ENCODE peak calls at places on chromosomes 1 and 21, in four cellular contexts. One of them, this sample, is unnamed.

GRCh38 chr1:184684285-184685077 is 70.2 kb downstream of the EDEM3 start:
- DNase-seq in RWPE1: no peak
- DNase-seq in neural crest cell: no peak
- DNase-seq in progenitor cell of endocrine pancreas: no peak
- DNase-seq in this sample: no peak

GRCh38 chr1:171160611-171161354 is 24.3 kb upstream of the FMO2 start:
- DNase-seq in RWPE1: no peak
- DNase-seq in neural crest cell: no peak
- DNase-seq in progenitor cell of endocrine pancreas: no peak
- DNase-seq in this sample: no peak

GRCh38 chr1:167121375-167122120 is 27.7 kb downstream of the STYXL2 start:
- DNase-seq in RWPE1: peak; percentile 25
- DNase-seq in neural crest cell: peak; percentile 34
- DNase-seq in progenitor cell of endocrine pancreas: peak; percentile 23
- DNase-seq in this sample: no peak

GRCh38 chr1:68168545-68169065 is 63.7 kb downstream of the WLS start:
- DNase-seq in RWPE1: no peak
- DNase-seq in neural crest cell: no peak
- DNase-seq in progenitor cell of endocrine pancreas: no peak
- DNase-seq in this sample: no peak

GRCh38 chr1:84988588-84988987 is 8.3 kb downstream of the MCOLN2 start:
- DNase-seq in RWPE1: no peak
- DNase-seq in neural crest cell: no peak
- DNase-seq in progenitor cell of endocrine pancreas: no peak
- DNase-seq in this sample: no peak

GRCh38 chr1:8677782-8678181 is 139.7 kb downstream of the RERE start:
- DNase-seq in RWPE1: no peak
- DNase-seq in neural crest cell: no peak
- DNase-seq in progenitor cell of endocrine pancreas: no peak
- DNase-seq in this sample: no peak

GRCh38 chr1:206036661-206037455 is 13.2 kb upstream of the CTSE start:
- DNase-seq in RWPE1: no peak
- DNase-seq in neural crest cell: no peak
- DNase-seq in progenitor cell of endocrine pancreas: no peak
- DNase-seq in this sample: no peak

GRCh38 chr1:33943978-33944377 is 80.1 kb downstream of the HMGB4 start:
- DNase-seq in RWPE1: no peak
- DNase-seq in neural crest cell: no peak
- DNase-seq in progenitor cell of endocrine pancreas: no peak
- DNase-seq in this sample: no peak

GRCh38 chr1:243974451-243975292 is 76.4 kb upstream of the ZBTB18 start:
- DNase-seq in RWPE1: no peak
- DNase-seq in neural crest cell: no peak
- DNase-seq in progenitor cell of endocrine pancreas: no peak
- DNase-seq in this sample: no peak

GRCh38 chr1:6133146-6133895 is 46.8 kb downstream of the CHD5 start:
- DNase-seq in RWPE1: no peak
- DNase-seq in neural crest cell: no peak
- DNase-seq in progenitor cell of endocrine pancreas: no peak
- DNase-seq in this sample: no peak

GRCh38 chr1:155173478-155174333 is at the start of gene TRIM46:
- DNase-seq in RWPE1: peak; percentile 54
- DNase-seq in neural crest cell: no peak
- DNase-seq in progenitor cell of endocrine pancreas: no peak
- DNase-seq in this sample: no peak

GRCh38 chr1:234885601-234886000 is 243.0 kb downstream of the TOMM20 start:
- DNase-seq in RWPE1: no peak
- DNase-seq in neural crest cell: no peak
- DNase-seq in progenitor cell of endocrine pancreas: no peak
- DNase-seq in this sample: no peak

GRCh38 chr1:161244888-161245287 is 6.9 kb upstream of the NR1I3 start:
- DNase-seq in RWPE1: peak; percentile 42
- DNase-seq in neural crest cell: no peak
- DNase-seq in progenitor cell of endocrine pancreas: no peak
- DNase-seq in this sample: no peak

GRCh38 chr1:109396971-109397370 is 747 bp downstream of the SORT1 start:
- DNase-seq in RWPE1: no peak
- DNase-seq in neural crest cell: no peak
- DNase-seq in progenitor cell of endocrine pancreas: no peak
- DNase-seq in this sample: no peak

GRCh38 chr1:91098299-91098901 is 76.6 kb upstream of the ZNF644 start:
- DNase-seq in RWPE1: no peak
- DNase-seq in neural crest cell: no peak
- DNase-seq in progenitor cell of endocrine pancreas: no peak
- DNase-seq in this sample: no peak

GRCh38 chr1:198837276-198838021 is 198.6 kb downstream of the PTPRC start:
- DNase-seq in RWPE1: peak; percentile 59
- DNase-seq in neural crest cell: no peak
- DNase-seq in progenitor cell of endocrine pancreas: no peak
- DNase-seq in this sample: no peak

GRCh38 chr1:15938628-15939161 is 37.2 kb downstream of the ZBTB17 start:
- DNase-seq in RWPE1: no peak
- DNase-seq in neural crest cell: no peak
- DNase-seq in progenitor cell of endocrine pancreas: no peak
- DNase-seq in this sample: no peak

GRCh38 chr1:97508653-97509218 is 412.1 kb downstream of the DPYD start:
- DNase-seq in RWPE1: no peak
- DNase-seq in neural crest cell: no peak
- DNase-seq in progenitor cell of endocrine pancreas: no peak
- DNase-seq in this sample: no peak

GRCh38 chr21:15754640-15755039 is 24.9 kb downstream of the USP25 start:
- DNase-seq in RWPE1: no peak
- DNase-seq in neural crest cell: no peak
- DNase-seq in progenitor cell of endocrine pancreas: no peak
- DNase-seq in this sample: no peak

GRCh38 chr1:77370588-77371306 is 88.9 kb downstream of the AK5 start:
- DNase-seq in RWPE1: no peak
- DNase-seq in neural crest cell: no peak
- DNase-seq in progenitor cell of endocrine pancreas: no peak
- DNase-seq in this sample: no peak

GRCh38 chr21:42234464-42235241 is 15.7 kb downstream of the ABCG1 start:
- DNase-seq in RWPE1: peak; percentile 64
- DNase-seq in neural crest cell: peak; percentile 62
- DNase-seq in progenitor cell of endocrine pancreas: peak; percentile 66
- DNase-seq in this sample: peak; percentile 69

GRCh38 chr1:118223426-118223825 is 38.4 kb upstream of the SPAG17 start:
- DNase-seq in RWPE1: no peak
- DNase-seq in neural crest cell: peak; percentile 42
- DNase-seq in progenitor cell of endocrine pancreas: peak; percentile 15
- DNase-seq in this sample: no peak

GRCh38 chr1:175307160-175307559 is 114.6 kb upstream of the KIAA0040 start:
- DNase-seq in RWPE1: no peak
- DNase-seq in neural crest cell: no peak
- DNase-seq in progenitor cell of endocrine pancreas: no peak
- DNase-seq in this sample: no peak

GRCh38 chr1:200253774-200254495 is 155.9 kb downstream of the ZNF281 start:
- DNase-seq in RWPE1: no peak
- DNase-seq in neural crest cell: no peak
- DNase-seq in progenitor cell of endocrine pancreas: no peak
- DNase-seq in this sample: no peak

GRCh38 chr1:45230537-45230936 is 24.1 kb upstream of the ZSWIM5 start:
- DNase-seq in RWPE1: peak; percentile 22
- DNase-seq in neural crest cell: no peak
- DNase-seq in progenitor cell of endocrine pancreas: no peak
- DNase-seq in this sample: no peak

GRCh38 chr1:168340796-168341510 is 60.3 kb downstream of the TBX19 start:
- DNase-seq in RWPE1: no peak
- DNase-seq in neural crest cell: no peak
- DNase-seq in progenitor cell of endocrine pancreas: no peak
- DNase-seq in this sample: no peak

GRCh38 chr1:70499695-70500094 is 88.6 kb downstream of the CTH start:
- DNase-seq in RWPE1: no peak
- DNase-seq in neural crest cell: no peak
- DNase-seq in progenitor cell of endocrine pancreas: no peak
- DNase-seq in this sample: no peak

GRCh38 chr1:12424150-12424549 is 193.9 kb downstream of the DHRS3 start:
- DNase-seq in RWPE1: no peak
- DNase-seq in neural crest cell: no peak
- DNase-seq in progenitor cell of endocrine pancreas: no peak
- DNase-seq in this sample: no peak

GRCh38 chr1:45848714-45849113 is 45.3 kb downstream of the MAST2 start:
- DNase-seq in RWPE1: no peak
- DNase-seq in neural crest cell: no peak
- DNase-seq in progenitor cell of endocrine pancreas: no peak
- DNase-seq in this sample: no peak

GRCh38 chr1:3658231-3658615 is 5.9 kb downstream of the TP73 start:
- DNase-seq in RWPE1: no peak
- DNase-seq in neural crest cell: no peak
- DNase-seq in progenitor cell of endocrine pancreas: no peak
- DNase-seq in this sample: no peak

GRCh38 chr21:42619841-42620240 is 33.6 kb upstream of the PDE9A start:
- DNase-seq in RWPE1: no peak
- DNase-seq in neural crest cell: no peak
- DNase-seq in progenitor cell of endocrine pancreas: no peak
- DNase-seq in this sample: no peak

GRCh38 chr1:178653091-178653490 is 72.0 kb upstream of the RALGPS2 start:
- DNase-seq in RWPE1: peak; percentile 40
- DNase-seq in neural crest cell: no peak
- DNase-seq in progenitor cell of endocrine pancreas: no peak
- DNase-seq in this sample: no peak

GRCh38 chr21:42225571-42226155 is 6.7 kb downstream of the ABCG1 start:
- DNase-seq in RWPE1: no peak
- DNase-seq in neural crest cell: no peak
- DNase-seq in progenitor cell of endocrine pancreas: no peak
- DNase-seq in this sample: no peak

GRCh38 chr1:54904476-54905048 is 17.6 kb upstream of the DHCR24 start:
- DNase-seq in RWPE1: peak; percentile 50
- DNase-seq in neural crest cell: no peak
- DNase-seq in progenitor cell of endocrine pancreas: no peak
- DNase-seq in this sample: no peak

GRCh38 chr21:45973475-45974072 is 8.0 kb upstream of the COL6A1 start:
- DNase-seq in RWPE1: peak; percentile 69
- DNase-seq in neural crest cell: peak; percentile 83
- DNase-seq in progenitor cell of endocrine pancreas: peak; percentile 67
- DNase-seq in this sample: peak; percentile 54

GRCh38 chr1:12006167-12006921 is 13.0 kb upstream of the MIIP start:
- DNase-seq in RWPE1: no peak
- DNase-seq in neural crest cell: no peak
- DNase-seq in progenitor cell of endocrine pancreas: no peak
- DNase-seq in this sample: no peak

GRCh38 chr1:211741116-211741515 is 65.7 kb upstream of the NEK2 start:
- DNase-seq in RWPE1: no peak
- DNase-seq in neural crest cell: no peak
- DNase-seq in progenitor cell of endocrine pancreas: no peak
- DNase-seq in this sample: no peak

GRCh38 chr1:209356909-209357498 is 226.5 kb upstream of the CAMK1G start:
- DNase-seq in RWPE1: no peak
- DNase-seq in neural crest cell: no peak
- DNase-seq in progenitor cell of endocrine pancreas: no peak
- DNase-seq in this sample: no peak

GRCh38 chr1:110540891-110541685 is 22.1 kb upstream of the KCNA10 start:
- DNase-seq in RWPE1: no peak
- DNase-seq in neural crest cell: no peak
- DNase-seq in progenitor cell of endocrine pancreas: no peak
- DNase-seq in this sample: no peak
- TF ChIP-seq CTCF in RWPE1: no peak
- TF ChIP-seq CTCF in neural crest cell: no peak
- TF ChIP-seq CTCF in progenitor cell of endocrine pancreas: no peak
- TF ChIP-seq CTCF in this sample: no peak

GRCh38 chr1:47931395-47931794 is 65.8 kb downstream of the TRABD2B start:
- DNase-seq in RWPE1: no peak
- DNase-seq in neural crest cell: no peak
- DNase-seq in progenitor cell of endocrine pancreas: no peak
- DNase-seq in this sample: no peak
- TF ChIP-seq CTCF in RWPE1: no peak
- TF ChIP-seq CTCF in neural crest cell: no peak
- TF ChIP-seq CTCF in progenitor cell of endocrine pancreas: peak; percentile 18
- TF ChIP-seq CTCF in this sample: no peak

DNA sequence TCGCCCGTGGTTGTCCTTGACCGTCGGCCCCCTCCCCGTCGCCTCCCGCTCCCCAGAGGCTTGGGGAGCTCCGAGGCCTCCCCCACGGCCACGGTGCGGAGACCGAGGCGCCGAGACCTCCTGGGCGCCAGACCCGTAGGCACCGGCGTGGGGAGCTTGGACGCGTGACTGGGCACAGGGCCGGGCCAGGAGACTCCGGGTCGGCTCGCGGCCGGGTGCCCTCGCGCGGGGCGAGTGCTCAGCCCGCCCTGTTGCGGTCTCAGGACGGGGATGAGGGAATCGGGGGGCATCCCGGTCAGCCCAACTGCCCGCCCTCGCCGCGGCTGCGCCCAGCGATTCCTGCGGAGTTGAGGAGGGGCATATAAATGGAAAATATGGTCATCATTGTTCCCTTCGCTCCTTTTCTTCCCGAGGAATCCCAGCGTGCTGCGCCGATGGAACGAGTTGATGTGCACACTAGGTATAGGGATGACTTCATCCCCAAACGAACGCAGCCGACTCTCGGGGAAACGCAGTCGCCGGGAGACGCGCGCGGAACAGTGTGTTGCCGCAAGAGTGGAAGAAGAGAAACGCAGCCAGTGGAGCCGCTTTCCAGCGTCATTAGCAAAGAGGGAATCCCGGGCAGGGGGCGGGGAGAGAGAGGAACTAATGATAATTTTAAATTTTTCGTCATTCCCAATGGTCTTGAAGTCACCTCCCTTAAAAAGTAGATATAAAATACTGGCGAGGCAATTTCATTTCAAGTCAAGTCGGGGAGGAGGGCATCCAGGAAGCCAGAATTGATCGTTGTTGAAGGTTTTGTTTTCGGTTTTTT is 747 bp upstream of the ENAH start:
- DNase-seq in RWPE1: peak; percentile 51
- DNase-seq in neural crest cell: peak; percentile 56
- DNase-seq in progenitor cell of endocrine pancreas: no peak
- DNase-seq in this sample: peak; percentile 43
- TF ChIP-seq CTCF in RWPE1: no peak
- TF ChIP-seq CTCF in neural crest cell: no peak
- TF ChIP-seq CTCF in progenitor cell of endocrine pancreas: no peak
- TF ChIP-seq CTCF in this sample: no peak

DNA sequence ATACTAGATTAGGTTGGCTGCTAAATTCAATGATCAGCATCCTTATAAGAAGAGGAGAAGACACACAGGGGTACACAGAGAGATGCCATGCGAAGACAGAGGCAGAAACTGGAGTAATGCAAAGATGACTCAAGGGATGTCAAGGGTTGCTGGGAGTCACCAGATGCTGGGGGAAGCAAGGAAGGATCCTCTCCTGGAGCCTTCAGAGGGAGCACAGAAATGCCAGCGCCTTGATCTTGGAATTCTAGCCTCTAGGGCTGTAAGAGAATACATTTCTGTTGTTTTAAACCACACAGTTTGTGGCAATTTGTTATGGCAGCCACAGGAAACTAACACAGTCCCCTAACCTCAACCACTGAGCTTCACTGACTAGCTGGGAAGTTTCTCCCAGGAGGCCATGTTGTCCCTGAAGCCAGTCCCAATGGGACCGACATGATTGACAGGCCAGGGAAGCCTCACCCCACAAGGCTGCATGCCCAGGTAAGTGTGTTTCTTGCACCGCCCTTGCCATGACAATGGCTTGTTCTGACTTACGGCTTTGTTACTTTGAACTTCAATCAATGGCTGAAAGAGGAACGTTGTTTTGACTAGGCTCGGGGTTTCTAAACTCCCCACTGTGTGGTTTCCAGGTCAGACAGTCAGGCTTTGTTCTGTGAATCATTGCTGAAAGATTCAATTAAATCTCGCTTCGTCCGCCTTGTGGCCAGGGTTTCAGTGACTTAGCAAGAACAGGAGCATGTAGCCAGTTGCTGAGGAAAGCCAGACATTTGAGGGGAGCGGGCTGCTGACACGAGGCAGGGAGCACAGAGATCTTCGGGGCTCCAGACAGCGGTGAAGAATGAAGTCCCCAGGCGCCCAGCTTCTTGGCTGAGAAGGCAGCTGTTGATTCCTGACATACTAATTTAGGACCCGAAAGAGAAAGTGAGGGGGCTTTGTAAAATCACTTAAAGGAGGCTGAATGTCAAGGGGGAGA is 62.3 kb downstream of the RUNX1 start:
- DNase-seq in RWPE1: no peak
- DNase-seq in neural crest cell: no peak
- DNase-seq in progenitor cell of endocrine pancreas: no peak
- DNase-seq in this sample: peak; percentile 36
- TF ChIP-seq CTCF in RWPE1: no peak
- TF ChIP-seq CTCF in neural crest cell: no peak
- TF ChIP-seq CTCF in progenitor cell of endocrine pancreas: no peak
- TF ChIP-seq CTCF in this sample: no peak